ENCODE peak calls at places on chromosomes 6 and 20, in five cellular contexts. S is EL, C is brain microvascular endothelial cell, H is sciatic nerve, A is mesendoderm. P is an unnamed sample.
A peak's percentile ranks its signal among the peaks of the same experiment; 100 is the strongest.

GRCh38 chr6:149925253-149925973 is 2.5 kb upstream of the RAET1G start:
- DNase-seq in S (peak; percentile 26), C (peak; percentile 9), H (no peak), A (no peak), P (peak; percentile 50)

GRCh38 chr6:164276211-164276610 is 861.7 kb downstream of the QKI start:
- DNase-seq in S (no peak), C (no peak), H (no peak), A (no peak), P (no peak)

GRCh38 chr6:170206317-170206621 is 84.6 kb downstream of the DLL1 start:
- DNase-seq in S (no peak), C (no peak), H (no peak), A (no peak), P (no peak)

GRCh38 chr6:141677598-141678211 is 455.0 kb upstream of the GJE1 start:
- DNase-seq in S (peak; percentile 53), C (peak; percentile 24), H (no peak), A (peak; percentile 62), P (no peak)

GRCh38 chr6:72784581-72784980 is 162.7 kb downstream of the KCNQ5 start:
- DNase-seq in S (peak; percentile 90), C (peak; percentile 26), H (no peak), A (peak; percentile 10), P (no peak)

GRCh38 chr20:3660262-3661059 is 2.7 kb downstream of the GFRA4 start:
- DNase-seq in S (no peak), C (no peak), H (peak; percentile 52), A (no peak), P (no peak)

GRCh38 chr20:15061955-15062354 is 724.5 kb upstream of the FLRT3 start:
- DNase-seq in S (no peak), C (no peak), H (no peak), A (peak; percentile 65), P (no peak)

GRCh38 chr6:90460067-90460466 is 126.8 kb downstream of the MAP3K7 start:
- DNase-seq in S (no peak), C (no peak), H (no peak), A (no peak), P (no peak)

GRCh38 chr6:137076277-137077068 is 31.7 kb upstream of the IL20RA start:
- DNase-seq in S (peak; percentile 58), C (peak; percentile 63), H (peak; percentile 82), A (peak; percentile 92), P (peak; percentile 75)

GRCh38 chr6:139569561-139569960 is 195.1 kb upstream of the CITED2 start:
- DNase-seq in S (peak; percentile 78), C (peak; percentile 42), H (no peak), A (no peak), P (no peak)

P was measured in ureter.